ENCODE peak calls at places on chromosomes 2 and 18, in five cellular contexts. V is fibroblast of pulmonary artery, A is MM.1S, E is fibroblast of lung, T is ovary. B is an unnamed sample.

GRCh38 chr2:220053919-220054318 is 426.5 kb downstream of the SLC4A3 start:
- DNase-seq in V (peak), A (peak), E (no peak), T (no peak), B (no peak)

GRCh38 chr2:180761224-180761623 is 219.2 kb upstream of the UBE2E3 start:
- DNase-seq in V (peak), A (no peak), E (peak), T (no peak), B (peak)

GRCh38 chr18:63540131-63540530 is 2.0 kb upstream of the SERPINB12 start:
- DNase-seq in V (peak), A (no peak), E (peak), T (no peak), B (peak)

GRCh38 chr2:176291768-176292393 is 22.6 kb downstream of the MTX2 start:
- DNase-seq in V (no peak), A (peak), E (no peak), T (no peak), B (no peak)

GRCh38 chr2:17574406-17575073 is 34.0 kb downstream of the VSNL1 start:
- DNase-seq in V (no peak), A (no peak), E (peak), T (no peak), B (no peak)

GRCh38 chr18:77004555-77005380 is 127.8 kb downstream of the MBP start:
- DNase-seq in V (no peak), A (no peak), E (no peak), T (no peak), B (no peak)

GRCh38 chr2:136384541-136385303 is 266.8 kb upstream of the CXCR4 start:
- DNase-seq in V (peak), A (peak), E (peak), T (no peak), B (peak)

GRCh38 chr2:235925250-235925919 is 242.8 kb downstream of the GBX2 start:
- DNase-seq in V (no peak), A (no peak), E (no peak), T (no peak), B (no peak)

GRCh38 chr2:96391153-96391827 is 55.7 kb downstream of the NCAPH start:
- DNase-seq in V (no peak), A (no peak), E (no peak), T (no peak), B (no peak)

GRCh38 chr2:65350714-65351113 is 81.7 kb downstream of the SPRED2 start:
- DNase-seq in V (no peak), A (peak), E (no peak), T (no peak), B (no peak)

GRCh38 chr2:20913460-20913859 is 90.6 kb upstream of the LDAH start:
- DNase-seq in V (no peak), A (no peak), E (no peak), T (no peak), B (no peak)

GRCh38 chr2:31397099-31397498 is 17.4 kb downstream of the XDH start:
- DNase-seq in V (no peak), A (peak), E (no peak), T (no peak), B (no peak)

GRCh38 chr2:232983669-232983991 is 29.4 kb downstream of the NGEF start:
- DNase-seq in V (no peak), A (no peak), E (no peak), T (no peak), B (no peak)

GRCh38 chr2:232982926-232983668 is 30.0 kb downstream of the NGEF start:
- DNase-seq in V (no peak), A (no peak), E (no peak), T (no peak), B (no peak)

GRCh38 chr2:232981356-232981755 is 31.7 kb downstream of the NGEF start:
- DNase-seq in V (no peak), A (no peak), E (no peak), T (no peak), B (no peak)

GRCh38 chr2:232980683-232981082 is 32.4 kb downstream of the NGEF start:
- DNase-seq in V (no peak), A (no peak), E (peak), T (no peak), B (no peak)

DNA sequence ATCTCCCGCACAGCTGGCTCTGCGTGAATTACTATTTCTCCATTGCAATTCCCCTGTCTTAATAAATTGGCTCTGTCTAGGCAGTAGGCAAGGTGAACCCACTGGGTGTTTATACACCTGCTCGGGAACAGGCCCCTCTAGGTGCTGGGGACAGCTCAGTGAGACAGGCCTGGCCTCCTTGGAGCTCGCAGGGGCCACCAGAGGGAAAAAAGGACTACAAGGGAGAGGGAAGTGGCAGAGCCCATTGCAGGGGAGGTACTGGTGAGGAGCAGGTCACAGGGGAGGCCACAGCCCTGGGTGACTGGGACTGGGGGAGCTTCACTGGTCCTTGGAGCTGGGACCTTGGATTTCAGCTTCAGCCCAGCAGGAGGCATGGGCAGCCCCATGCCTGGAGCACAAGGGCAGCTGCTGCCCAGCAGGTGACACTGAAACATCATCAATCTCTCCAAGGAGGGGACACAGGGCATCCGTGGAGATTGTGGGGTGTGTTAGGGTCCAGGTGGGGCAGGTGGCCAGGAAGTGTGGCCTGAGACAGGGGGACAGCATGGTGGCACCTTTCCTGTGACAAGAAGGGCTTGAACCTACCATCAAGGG is 31.2 kb downstream of the NGEF start:
- DNase-seq in V (no peak), A (no peak), E (no peak), T (no peak), B (no peak)
- H3K4me3 ChIP-seq in V (no peak), A (no peak), E (no peak), T (no peak), B (no peak)

DNA sequence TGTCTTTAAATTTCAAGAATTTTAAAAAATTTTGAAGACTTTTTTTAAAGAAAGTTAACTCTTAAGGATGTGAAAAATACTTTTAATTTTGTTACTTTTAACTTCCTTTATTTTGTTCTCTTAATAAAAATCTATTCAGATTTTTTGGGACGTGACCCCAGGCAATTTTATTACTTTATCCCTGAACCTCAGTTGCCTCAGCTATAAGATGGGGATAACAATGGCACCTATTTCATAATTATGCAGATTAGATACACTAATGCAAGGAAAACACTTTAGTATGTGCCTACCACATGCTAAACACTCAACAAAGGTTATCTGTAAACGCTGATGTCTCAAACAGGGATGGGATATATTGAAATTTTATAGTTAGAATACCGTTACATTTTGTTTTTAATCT is 1.5 kb upstream of the SCYGR1 start:
- DNase-seq in V (no peak), A (no peak), E (no peak), T (no peak), B (no peak)
- TF ChIP-seq CTCF in V (no peak), A (no peak), E (no peak), T (no peak), B (no peak)

GRCh38 chr2:85758361-85759256 is 4.8 kb downstream of the ATOH8 start:
- DNase-seq in V (no peak), A (no peak), E (no peak), T (no peak), B (no peak)

GRCh38 chr2:85756195-85756594 is 2.4 kb downstream of the ATOH8 start:
- DNase-seq in V (no peak), A (no peak), E (no peak), T (no peak), B (no peak)

GRCh38 chr2:85759257-85759613 is 5.4 kb downstream of the ATOH8 start:
- DNase-seq in V (no peak), A (no peak), E (no peak), T (no peak), B (no peak)

GRCh38 chr2:85756822-85757435 is 3.1 kb downstream of the ATOH8 start:
- DNase-seq in V (no peak), A (no peak), E (no peak), T (no peak), B (no peak)

DNA sequence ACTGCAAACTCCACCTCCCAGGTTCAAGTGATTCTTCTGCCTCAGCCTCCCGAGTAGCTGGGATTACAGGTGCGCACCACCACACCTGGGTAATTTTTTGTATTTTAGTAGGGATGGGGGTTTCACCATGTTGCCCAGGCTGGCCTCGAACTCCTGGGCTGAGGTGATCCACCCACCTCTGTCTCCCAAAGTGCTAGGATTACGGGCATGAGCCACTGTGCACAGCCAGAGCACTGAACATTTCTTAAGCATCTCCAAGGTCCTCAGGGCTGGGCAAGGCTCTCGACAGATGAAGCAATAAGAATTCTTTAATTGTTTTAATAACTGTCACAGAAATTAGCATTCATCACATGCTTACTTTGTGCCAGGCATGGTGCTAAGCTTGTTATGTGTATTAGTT is 4.1 kb downstream of the ATOH8 start:
- DNase-seq in V (no peak), A (no peak), E (no peak), T (no peak), B (no peak)
- H3K4me3 ChIP-seq in V (peak), A (no peak), E (no peak), T (no peak), B (no peak)

DNA sequence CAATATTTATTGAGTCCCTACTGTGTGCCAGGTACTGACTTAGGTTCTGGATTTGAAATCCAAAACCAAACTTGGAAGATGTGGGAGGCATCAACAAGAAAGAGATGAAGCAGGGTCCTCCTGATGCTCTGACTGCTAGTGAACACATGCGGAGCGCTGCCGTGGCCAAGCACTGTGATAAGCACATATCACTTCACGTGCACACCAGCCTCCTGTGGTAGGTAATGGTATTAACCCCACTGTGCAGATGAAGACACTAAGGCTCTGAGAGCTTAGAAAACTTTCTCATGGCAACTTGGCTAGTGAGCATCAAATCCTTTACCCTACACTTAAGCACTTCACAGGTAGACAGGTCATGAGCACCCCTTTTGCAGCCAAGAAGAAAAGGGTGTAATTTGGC is 216.1 kb downstream of the HAUS1 start:
- DNase-seq in V (no peak), A (no peak), E (no peak), T (no peak), B (no peak)
- TF ChIP-seq CTCF in V (no peak), A (no peak), E (no peak), T (no peak), B (no peak)

GRCh38 chr2:202720226-202720625 is 85.5 kb downstream of the FAM117B start:
- DNase-seq in V (no peak), A (no peak), E (no peak), T (no peak), B (no peak)

GRCh38 chr2:202721621-202722020 is 86.9 kb downstream of the FAM117B start:
- DNase-seq in V (peak), A (no peak), E (peak), T (no peak), B (peak)

GRCh38 chr2:202723746-202724145 is 89.0 kb downstream of the FAM117B start:
- DNase-seq in V (no peak), A (no peak), E (no peak), T (no peak), B (no peak)

GRCh38 chr2:202726070-202726469 is 91.3 kb downstream of the FAM117B start:
- DNase-seq in V (no peak), A (no peak), E (no peak), T (no peak), B (no peak)
- H3K4me3 ChIP-seq in V (no peak), A (no peak), E (no peak), T (no peak), B (no peak)

GRCh38 chr18:78661316-78661715 is 318.3 kb upstream of the SALL3 start:
- DNase-seq in V (no peak), A (no peak), E (no peak), T (no peak), B (no peak)

GRCh38 chr18:78658531-78658930 is 321.1 kb upstream of the SALL3 start:
- DNase-seq in V (no peak), A (no peak), E (no peak), T (no peak), B (no peak)

GRCh38 chr18:78660311-78660710 is 319.3 kb upstream of the SALL3 start:
- DNase-seq in V (no peak), A (no peak), E (no peak), T (no peak), B (no peak)

GRCh38 chr18:78659057-78659456 is 320.6 kb upstream of the SALL3 start:
- DNase-seq in V (no peak), A (no peak), E (no peak), T (no peak), B (no peak)

GRCh38 chr18:78659748-78660147 is 319.9 kb upstream of the SALL3 start:
- DNase-seq in V (no peak), A (no peak), E (no peak), T (no peak), B (no peak)
- TF ChIP-seq CTCF in V (no peak), A (no peak), E (no peak), T (no peak), B (no peak)

DNA sequence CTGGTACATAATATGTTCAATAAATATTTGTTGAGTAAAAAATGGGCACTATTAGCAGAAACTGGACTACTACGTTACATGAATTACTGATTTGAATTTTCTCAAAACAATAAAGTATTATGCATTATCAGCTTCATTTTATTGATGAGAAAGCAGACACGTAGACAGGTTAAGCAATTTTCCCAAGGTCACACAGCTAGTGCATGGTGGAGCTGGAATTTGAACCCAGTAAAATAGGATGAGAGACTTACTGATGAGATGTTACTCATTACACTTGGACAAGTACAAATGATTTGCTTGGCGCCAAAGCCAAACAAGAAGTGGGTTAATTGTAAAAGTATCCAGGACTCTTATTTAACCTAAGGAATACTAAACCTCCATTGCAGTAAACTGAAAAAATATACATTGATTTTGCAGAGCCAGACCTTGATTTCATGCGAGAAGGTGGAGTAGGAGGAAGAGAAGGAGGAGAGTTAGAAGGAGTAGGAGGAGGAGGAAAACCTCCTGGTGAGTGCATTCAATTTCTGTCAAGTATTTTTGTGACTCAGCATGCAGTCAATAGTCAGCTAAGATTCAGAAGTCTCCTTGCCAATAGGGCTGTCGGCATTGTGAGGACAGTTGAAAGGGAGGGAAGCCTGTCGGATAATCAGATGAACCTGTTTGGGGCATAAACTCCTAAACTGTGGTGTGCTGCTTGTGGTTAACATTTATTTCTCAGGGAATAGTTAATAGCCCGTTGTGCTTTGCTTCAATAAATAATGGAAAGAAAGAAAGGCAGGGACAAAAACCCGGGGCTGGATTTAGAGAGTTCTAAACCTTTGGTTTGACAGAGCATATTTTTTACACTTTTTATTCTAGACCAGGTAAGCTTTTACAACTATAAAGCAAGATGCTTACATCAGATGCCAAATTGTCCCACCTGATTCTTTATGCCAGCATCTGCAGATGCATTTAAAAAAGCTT is 77.1 kb upstream of the TACR1 start:
- DNase-seq in V (peak), A (no peak), E (peak), T (no peak), B (peak)
- H3K4me3 ChIP-seq in V (peak), A (no peak), E (no peak), T (no peak), B (peak)